ENCODE peak calls at places on chromosomes 11 and 22, in nine cellular contexts. One of them, this sample, is unnamed.

GRCh38 chr11:86064236-86064803 is 4.6 kb downstream of the PICALM start:
- DNase-seq in WTC11: no peak
- DNase-seq in H1: no peak
- DNase-seq in HepG2: no peak
- DNase-seq in A549: no peak
- DNase-seq in NB4: peak
- DNase-seq in SK-N-SH: no peak
- DNase-seq in K562: no peak
- DNase-seq in HCT116: no peak
- DNase-seq in this sample: peak

GRCh38 chr22:23836281-23836680 is 2.5 kb downstream of the DERL3 start:
- DNase-seq in K562: no peak
- DNase-seq in HCT116: no peak
- DNase-seq in SK-N-SH: peak
- DNase-seq in HepG2: no peak
- DNase-seq in WTC11: no peak
- DNase-seq in A549: no peak
- DNase-seq in H1: no peak
- DNase-seq in NB4: no peak
- DNase-seq in this sample: no peak

GRCh38 chr22:50473088-50473487 is 1.7 kb downstream of the SBF1 start:
- DNase-seq in K562: no peak
- DNase-seq in NB4: peak
- DNase-seq in SK-N-SH: no peak
- DNase-seq in HCT116: peak
- DNase-seq in WTC11: no peak
- DNase-seq in A549: peak
- DNase-seq in HepG2: peak
- DNase-seq in H1: no peak
- DNase-seq in this sample: no peak

GRCh38 chr11:12569499-12570040 is 104.7 kb upstream of the TEAD1 start:
- DNase-seq in K562: no peak
- DNase-seq in H1: no peak
- DNase-seq in A549: peak
- DNase-seq in HepG2: no peak
- DNase-seq in WTC11: no peak
- DNase-seq in HCT116: no peak
- DNase-seq in NB4: no peak
- DNase-seq in SK-N-SH: no peak
- DNase-seq in this sample: no peak

GRCh38 chr11:66066751-66067150 is 3.3 kb upstream of the PACS1 start:
- DNase-seq in WTC11: no peak
- DNase-seq in A549: no peak
- DNase-seq in NB4: no peak
- DNase-seq in HCT116: no peak
- DNase-seq in K562: no peak
- DNase-seq in SK-N-SH: no peak
- DNase-seq in HepG2: no peak
- DNase-seq in H1: no peak
- DNase-seq in this sample: no peak

GRCh38 chr22:20131593-20131855 is at the start of gene ZDHHC8:
- DNase-seq in HCT116: no peak
- DNase-seq in H1: no peak
- DNase-seq in WTC11: no peak
- DNase-seq in NB4: peak
- DNase-seq in K562: peak
- DNase-seq in A549: no peak
- DNase-seq in HepG2: no peak
- DNase-seq in SK-N-SH: no peak
- DNase-seq in this sample: no peak

GRCh38 chr11:29328961-29329441 is 687.8 kb downstream of the KCNA4 start:
- DNase-seq in HepG2: peak
- DNase-seq in HCT116: peak
- DNase-seq in H1: no peak
- DNase-seq in A549: peak
- DNase-seq in K562: no peak
- DNase-seq in SK-N-SH: peak
- DNase-seq in NB4: peak
- DNase-seq in WTC11: no peak
- DNase-seq in this sample: peak

GRCh38 chr11:115202061-115202460 is 302.2 kb downstream of the CADM1 start:
- DNase-seq in HCT116: no peak
- DNase-seq in SK-N-SH: no peak
- DNase-seq in A549: no peak
- DNase-seq in WTC11: no peak
- DNase-seq in H1: no peak
- DNase-seq in K562: no peak
- DNase-seq in HepG2: no peak
- DNase-seq in NB4: no peak
- DNase-seq in this sample: no peak

GRCh38 chr11:59523541-59523940 is 12.2 kb downstream of the OR4D9 start:
- DNase-seq in K562: no peak
- DNase-seq in NB4: peak
- DNase-seq in SK-N-SH: no peak
- DNase-seq in WTC11: no peak
- DNase-seq in HCT116: peak
- DNase-seq in HepG2: no peak
- DNase-seq in H1: no peak
- DNase-seq in A549: peak
- DNase-seq in this sample: no peak

GRCh38 chr11:83206771-83207413 is 13.4 kb downstream of the ANKRD42 start:
- DNase-seq in H1: no peak
- DNase-seq in HepG2: no peak
- DNase-seq in K562: no peak
- DNase-seq in A549: peak
- DNase-seq in SK-N-SH: no peak
- DNase-seq in WTC11: no peak
- DNase-seq in NB4: no peak
- DNase-seq in HCT116: no peak
- DNase-seq in this sample: no peak

GRCh38 chr11:130945945-130946344 is 29.7 kb upstream of the SNX19 start:
- DNase-seq in A549: no peak
- DNase-seq in HCT116: no peak
- DNase-seq in WTC11: no peak
- DNase-seq in K562: no peak
- DNase-seq in SK-N-SH: no peak
- DNase-seq in HepG2: no peak
- DNase-seq in NB4: no peak
- DNase-seq in H1: no peak
- DNase-seq in this sample: no peak
- TF ChIP-seq MAX in A549: no peak
- TF ChIP-seq MAX in HCT116: no peak
- TF ChIP-seq MAX in WTC11: no peak
- TF ChIP-seq MAX in K562: no peak
- TF ChIP-seq MAX in SK-N-SH: no peak
- TF ChIP-seq MAX in HepG2: no peak
- TF ChIP-seq MAX in NB4: no peak
- TF ChIP-seq MAX in H1: no peak
- TF ChIP-seq MAX in this sample: no peak

DNA sequence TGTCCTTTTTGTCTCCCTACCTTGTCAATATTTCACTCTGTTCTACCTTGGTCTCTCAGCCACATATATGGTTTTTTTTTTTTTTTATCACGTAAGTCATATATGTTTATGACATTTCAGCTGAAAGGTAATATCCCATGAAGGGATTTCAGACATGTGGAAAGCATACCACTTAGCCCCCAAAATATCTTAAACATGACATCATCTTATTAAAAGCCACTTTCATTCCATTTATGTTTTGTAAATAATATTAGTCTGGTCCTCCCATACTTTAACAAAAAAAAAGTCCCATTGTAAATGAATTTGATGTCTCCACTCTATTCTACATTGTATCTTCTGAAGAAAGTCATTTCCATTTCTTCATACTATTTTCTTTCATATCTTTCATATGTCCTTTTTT is 85.4 kb downstream of the CSTPP1 start:
- DNase-seq in NB4: no peak
- DNase-seq in WTC11: no peak
- DNase-seq in SK-N-SH: no peak
- DNase-seq in HCT116: no peak
- DNase-seq in H1: no peak
- DNase-seq in K562: no peak
- DNase-seq in HepG2: no peak
- DNase-seq in A549: no peak
- DNase-seq in this sample: no peak
- TF ChIP-seq MAX in NB4: no peak
- TF ChIP-seq MAX in WTC11: no peak
- TF ChIP-seq MAX in SK-N-SH: no peak
- TF ChIP-seq MAX in HCT116: no peak
- TF ChIP-seq MAX in H1: no peak
- TF ChIP-seq MAX in K562: no peak
- TF ChIP-seq MAX in HepG2: no peak
- TF ChIP-seq MAX in A549: no peak
- TF ChIP-seq MAX in this sample: no peak

GRCh38 chr22:27063841-27064240 is 406.5 kb downstream of the MIAT start:
- DNase-seq in H1: no peak
- DNase-seq in HepG2: no peak
- DNase-seq in WTC11: no peak
- DNase-seq in A549: no peak
- DNase-seq in NB4: no peak
- DNase-seq in K562: no peak
- DNase-seq in HCT116: no peak
- DNase-seq in SK-N-SH: no peak
- DNase-seq in this sample: no peak

GRCh38 chr22:27062857-27063256 is 405.5 kb downstream of the MIAT start:
- DNase-seq in HepG2: no peak
- DNase-seq in WTC11: no peak
- DNase-seq in HCT116: no peak
- DNase-seq in K562: no peak
- DNase-seq in SK-N-SH: no peak
- DNase-seq in H1: no peak
- DNase-seq in A549: no peak
- DNase-seq in NB4: no peak
- DNase-seq in this sample: no peak

GRCh38 chr22:27068121-27068520 is 410.7 kb downstream of the MIAT start:
- DNase-seq in HCT116: no peak
- DNase-seq in NB4: no peak
- DNase-seq in H1: no peak
- DNase-seq in WTC11: no peak
- DNase-seq in A549: no peak
- DNase-seq in SK-N-SH: no peak
- DNase-seq in K562: no peak
- DNase-seq in HepG2: no peak
- DNase-seq in this sample: no peak

GRCh38 chr22:27063381-27063780 is 406.0 kb downstream of the MIAT start:
- DNase-seq in HCT116: no peak
- DNase-seq in NB4: no peak
- DNase-seq in WTC11: no peak
- DNase-seq in H1: no peak
- DNase-seq in SK-N-SH: peak
- DNase-seq in K562: no peak
- DNase-seq in A549: no peak
- DNase-seq in HepG2: no peak
- DNase-seq in this sample: no peak

GRCh38 chr22:27065259-27065658 is 407.9 kb downstream of the MIAT start:
- DNase-seq in WTC11: no peak
- DNase-seq in HepG2: no peak
- DNase-seq in NB4: no peak
- DNase-seq in HCT116: no peak
- DNase-seq in SK-N-SH: no peak
- DNase-seq in K562: no peak
- DNase-seq in A549: no peak
- DNase-seq in H1: no peak
- DNase-seq in this sample: no peak
- TF ChIP-seq MAX in WTC11: no peak
- TF ChIP-seq MAX in HepG2: no peak
- TF ChIP-seq MAX in NB4: no peak
- TF ChIP-seq MAX in HCT116: no peak
- TF ChIP-seq MAX in SK-N-SH: no peak
- TF ChIP-seq MAX in K562: no peak
- TF ChIP-seq MAX in A549: no peak
- TF ChIP-seq MAX in H1: no peak
- TF ChIP-seq MAX in this sample: no peak

GRCh38 chr11:63839508-63840355 is 822 bp downstream of the MARK2 start:
- DNase-seq in HepG2: no peak
- DNase-seq in H1: no peak
- DNase-seq in SK-N-SH: no peak
- DNase-seq in NB4: peak
- DNase-seq in A549: no peak
- DNase-seq in K562: peak
- DNase-seq in HCT116: no peak
- DNase-seq in WTC11: no peak
- DNase-seq in this sample: peak
- TF ChIP-seq MAX in HepG2: peak
- TF ChIP-seq MAX in H1: no peak
- TF ChIP-seq MAX in SK-N-SH: no peak
- TF ChIP-seq MAX in NB4: peak
- TF ChIP-seq MAX in A549: no peak
- TF ChIP-seq MAX in K562: peak
- TF ChIP-seq MAX in HCT116: no peak
- TF ChIP-seq MAX in WTC11: no peak
- TF ChIP-seq MAX in this sample: no peak

GRCh38 chr22:49049691-49050090 is 778.0 kb downstream of the BRD1 start:
- DNase-seq in HCT116: no peak
- DNase-seq in WTC11: no peak
- DNase-seq in HepG2: no peak
- DNase-seq in SK-N-SH: no peak
- DNase-seq in NB4: no peak
- DNase-seq in A549: no peak
- DNase-seq in K562: no peak
- DNase-seq in H1: no peak
- DNase-seq in this sample: no peak

GRCh38 chr22:49052560-49052959 is 775.1 kb downstream of the BRD1 start:
- DNase-seq in WTC11: no peak
- DNase-seq in K562: no peak
- DNase-seq in A549: no peak
- DNase-seq in HCT116: no peak
- DNase-seq in SK-N-SH: no peak
- DNase-seq in HepG2: no peak
- DNase-seq in NB4: no peak
- DNase-seq in H1: no peak
- DNase-seq in this sample: no peak

GRCh38 chr22:49051491-49052022 is 776.1 kb downstream of the BRD1 start:
- DNase-seq in WTC11: no peak
- DNase-seq in A549: no peak
- DNase-seq in K562: no peak
- DNase-seq in SK-N-SH: no peak
- DNase-seq in HepG2: no peak
- DNase-seq in HCT116: no peak
- DNase-seq in H1: no peak
- DNase-seq in NB4: no peak
- DNase-seq in this sample: no peak

GRCh38 chr22:49053574-49053973 is 774.1 kb downstream of the BRD1 start:
- DNase-seq in WTC11: no peak
- DNase-seq in HCT116: no peak
- DNase-seq in H1: no peak
- DNase-seq in K562: no peak
- DNase-seq in HepG2: no peak
- DNase-seq in NB4: no peak
- DNase-seq in A549: no peak
- DNase-seq in SK-N-SH: no peak
- DNase-seq in this sample: no peak

DNA sequence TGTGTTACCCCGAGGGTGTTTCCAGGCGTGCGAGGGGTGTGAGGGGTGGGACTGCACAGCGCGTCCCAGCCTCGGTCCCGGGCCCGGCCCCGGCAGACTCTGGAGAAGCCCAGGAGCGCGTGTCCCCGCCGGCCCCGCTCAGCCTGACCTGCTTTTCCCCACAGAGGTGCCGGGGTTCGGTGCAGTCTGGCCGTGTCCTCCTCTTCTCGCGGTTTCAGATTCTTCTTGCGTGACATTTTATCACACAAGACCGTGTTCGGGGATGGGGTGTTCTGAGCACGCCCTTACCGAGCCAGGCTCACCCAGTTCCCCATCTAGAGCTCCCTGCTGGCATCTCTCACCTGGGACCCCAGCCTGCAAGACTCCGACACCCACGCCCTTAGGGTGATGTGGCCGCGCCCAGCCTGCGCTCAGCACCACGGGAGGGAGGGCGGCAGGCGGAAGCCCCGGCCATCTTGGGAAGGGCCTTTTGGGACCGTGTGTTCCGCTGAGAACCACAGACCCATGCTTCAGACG is 775.6 kb downstream of the BRD1 start:
- DNase-seq in K562: peak
- DNase-seq in WTC11: no peak
- DNase-seq in H1: no peak
- DNase-seq in SK-N-SH: no peak
- DNase-seq in HCT116: no peak
- DNase-seq in NB4: no peak
- DNase-seq in A549: no peak
- DNase-seq in HepG2: no peak
- DNase-seq in this sample: no peak
- TF ChIP-seq MAX in K562: no peak
- TF ChIP-seq MAX in WTC11: no peak
- TF ChIP-seq MAX in H1: no peak
- TF ChIP-seq MAX in SK-N-SH: no peak
- TF ChIP-seq MAX in HCT116: no peak
- TF ChIP-seq MAX in NB4: no peak
- TF ChIP-seq MAX in A549: no peak
- TF ChIP-seq MAX in HepG2: no peak
- TF ChIP-seq MAX in this sample: no peak

This sample was measured in endothelial cell of umbilical vein.